ENCODE peak calls at places on chromosomes 16 and 17, in five cellular contexts. F is AG09309, D is lower leg skin, N is foreskin fibroblast, W is brain microvascular endothelial cell. M is an unnamed sample.

GRCh38 chr17:63601439-63602371 is 1.0 kb downstream of the TACO1 start:
- DNase-seq in F (no peak), D (no peak), N (no peak), W (no peak), M (peak)

GRCh38 chr17:81651692-81652091 is 4.7 kb downstream of the PDE6G start:
- DNase-seq in W (peak), N (peak), D (no peak), F (peak), M (peak)

GRCh38 chr16:24999088-24999670 is 16.0 kb downstream of the ARHGAP17 start:
- DNase-seq in F (no peak), W (no peak), D (no peak), N (no peak), M (no peak)

GRCh38 chr17:74840989-74841666 is 18.6 kb downstream of the GRIN2C start:
- DNase-seq in F (no peak), N (peak), D (peak), W (peak), M (peak)

GRCh38 chr16:25163683-25164082 is 52.1 kb downstream of the LCMT1 start:
- DNase-seq in W (no peak), F (no peak), N (no peak), D (no peak), M (no peak)

GRCh38 chr16:88556294-88556988 is 13.8 kb upstream of the ZC3H18 start:
- DNase-seq in W (no peak), N (no peak), D (no peak), F (no peak), M (no peak)

GRCh38 chr17:81423698-81424071 is 28.4 kb downstream of the BAHCC1 start:
- DNase-seq in D (no peak), F (no peak), W (no peak), N (no peak), M (no peak)

GRCh38 chr16:64311241-64311640 is 810.6 kb downstream of the CDH11 start:
- DNase-seq in F (no peak), N (peak), D (no peak), W (no peak), M (peak)

GRCh38 chr17:60165223-60165622 is 15.4 kb downstream of the CA4 start:
- DNase-seq in D (no peak), N (no peak), W (no peak), F (no peak), M (no peak)

GRCh38 chr17:75915268-75915667 is 10.6 kb upstream of the MRPL38 start:
- DNase-seq in D (no peak), F (no peak), W (no peak), N (no peak), M (no peak)

GRCh38 chr16:25823891-25824290 is 132.1 kb downstream of the HS3ST4 start:
- DNase-seq in W (no peak), D (no peak), N (no peak), F (no peak), M (no peak)

GRCh38 chr17:78271419-78272160 is 40.2 kb downstream of the TMEM235 start:
- DNase-seq in N (no peak), D (no peak), W (no peak), F (no peak), M (no peak)

GRCh38 chr16:74601131-74601871 is 5.6 kb downstream of the GLG1 start:
- DNase-seq in W (no peak), F (no peak), D (no peak), N (no peak), M (no peak)

GRCh38 chr17:78226055-78226751 is 5.2 kb upstream of the TMEM235 start:
- DNase-seq in D (no peak), W (no peak), N (no peak), F (no peak), M (no peak)

GRCh38 chr16:14249291-14250032 is 178.3 kb downstream of the MRTFB start:
- DNase-seq in F (no peak), W (peak), D (no peak), N (peak), M (peak)

DNA sequence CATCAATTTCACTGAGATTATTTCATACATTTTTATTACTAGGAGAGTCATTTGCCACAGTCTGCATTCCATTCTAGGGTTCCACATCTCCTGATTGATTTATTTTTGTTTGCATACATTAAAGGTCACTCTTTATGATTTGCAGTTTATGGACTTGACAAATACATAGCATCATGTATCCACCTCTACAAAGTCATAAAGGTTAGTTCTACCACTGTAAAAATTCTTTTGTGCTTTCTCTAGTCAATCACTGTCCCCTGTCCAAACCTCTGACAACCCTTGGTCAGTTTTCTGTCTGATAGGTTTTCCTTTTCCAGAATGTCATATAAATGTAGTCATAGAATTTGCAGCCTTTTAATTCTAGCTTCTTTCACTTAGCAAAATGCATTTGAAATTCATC is 434.6 kb upstream of the MON1B start:
- DNase-seq in W (no peak), F (no peak), N (no peak), D (no peak), M (no peak)
- TF ChIP-seq CTCF in W (no peak), F (no peak), N (no peak), D (no peak), M (no peak)

GRCh38 chr17:2089021-2089422 is 34.1 kb downstream of the HIC1 start:
- DNase-seq in W (peak), N (no peak), D (no peak), F (no peak), M (peak)
- H3K4me3 ChIP-seq in W (no peak), N (peak), D (no peak), F (peak), M (peak)

DNA sequence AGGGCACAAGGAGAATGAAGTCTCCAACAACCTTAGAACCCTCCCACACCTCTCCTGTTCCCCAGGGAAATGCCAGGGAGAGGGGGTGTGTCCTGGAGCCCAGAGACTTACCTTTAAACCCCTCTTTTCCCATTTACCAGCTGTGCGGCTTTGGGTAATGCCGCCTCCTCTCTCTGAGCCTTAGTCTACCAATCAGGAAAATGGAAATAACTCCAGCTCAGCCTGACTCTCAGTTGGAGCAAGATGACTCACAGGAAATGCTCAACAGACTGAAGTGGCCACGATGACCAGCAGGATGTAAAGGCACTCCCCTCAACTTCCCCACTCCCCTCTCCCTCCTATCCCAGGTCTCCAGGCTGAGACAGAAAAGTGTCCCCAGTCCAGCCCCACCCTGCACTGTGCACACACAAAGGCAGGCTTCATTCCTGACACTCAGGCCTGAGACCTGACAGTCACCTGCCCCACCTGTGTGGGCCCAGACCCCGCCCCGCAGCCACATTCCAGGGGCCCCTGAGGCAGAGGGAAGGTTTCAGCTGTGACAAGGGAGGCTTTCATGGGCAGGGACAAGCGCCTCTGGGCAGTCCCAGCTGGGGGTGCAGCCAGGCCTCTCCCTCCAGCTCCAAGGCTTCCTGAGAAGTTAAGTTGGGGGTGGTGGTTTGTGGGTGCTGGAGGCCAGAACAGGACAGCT is 3.0 kb upstream of the KRT15 start:
- DNase-seq in W (peak), N (peak), F (peak), D (no peak), M (peak)
- TF ChIP-seq CTCF in W (peak), N (no peak), F (peak), D (no peak), M (peak)

GRCh38 chr16:51152691-51153261 is 1.7 kb upstream of the SALL1 start:
- DNase-seq in D (no peak), W (no peak), F (no peak), N (peak), M (peak)

GRCh38 chr16:51155901-51156810 is 5.1 kb upstream of the SALL1 start:
- DNase-seq in D (no peak), N (no peak), W (no peak), F (no peak), M (peak)

GRCh38 chr16:51155199-51155607 is 4.1 kb upstream of the SALL1 start:
- DNase-seq in N (no peak), W (no peak), D (no peak), F (no peak), M (peak)

GRCh38 chr16:51153275-51153991 is 2.4 kb upstream of the SALL1 start:
- DNase-seq in F (no peak), W (no peak), N (no peak), D (no peak), M (no peak)

GRCh38 chr16:51154271-51155171 is 3.5 kb upstream of the SALL1 start:
- DNase-seq in D (no peak), N (no peak), F (no peak), W (no peak), M (no peak)
- H3K4me3 ChIP-seq in D (no peak), N (peak), F (peak), W (no peak), M (peak)

DNA sequence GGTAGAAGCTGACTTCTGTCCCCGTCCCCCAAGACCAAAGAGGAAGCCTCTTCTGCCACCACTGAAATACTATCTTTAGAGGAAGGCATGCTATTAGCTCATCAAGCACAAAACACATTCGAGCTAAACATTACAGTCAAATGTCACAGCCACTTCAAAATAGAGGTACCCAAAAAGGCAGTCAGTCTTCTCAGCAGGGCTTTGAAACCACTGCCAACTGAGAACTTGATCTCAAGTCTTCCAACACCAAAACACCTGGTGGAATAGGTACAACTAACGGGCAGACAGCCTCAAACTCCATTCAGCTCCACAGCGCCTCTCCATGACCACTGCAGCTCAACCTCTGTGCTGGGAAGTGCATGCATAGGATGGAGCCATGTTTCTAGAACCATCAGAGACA is 36.0 kb downstream of the ZFHX3 start:
- DNase-seq in W (no peak), D (peak), F (no peak), N (no peak), M (no peak)
- TF ChIP-seq CTCF in W (peak), D (no peak), F (no peak), N (no peak), M (no peak)

GRCh38 chr17:68437979-68438877 is 19.1 kb downstream of the WIPI1 start:
- DNase-seq in N (no peak), F (no peak), D (peak), W (no peak), M (no peak)
- H3K4me3 ChIP-seq in N (no peak), F (no peak), D (no peak), W (no peak), M (no peak)

M was measured in AG10803.